ENCODE peak calls at places on chromosome 7, in four cellular contexts. L, X, D and Z are unnamed samples.

GRCh38 chr7:150362989-150363769 is 5.4 kb upstream of the REPIN1 start:
- DNase-seq in L (no peak), X (no peak), D (no peak), Z (no peak)

GRCh38 chr7:47937065-47937687 is 11.1 kb downstream of the PKD1L1 start:
- DNase-seq in L (peak; percentile 68), X (peak; percentile 43), D (no peak), Z (no peak)

GRCh38 chr7:144027070-144027469 is 21.7 kb upstream of the OR2A5 start:
- DNase-seq in L (peak; percentile 30), X (peak; percentile 46), D (no peak), Z (peak; percentile 71)

GRCh38 chr7:31735991-31736982 is 49.3 kb downstream of the PPP1R17 start:
- DNase-seq in L (peak; percentile 21), X (peak; percentile 62), D (no peak), Z (peak; percentile 69)

GRCh38 chr7:29349362-29349761 is 154.8 kb downstream of the CHN2 start:
- DNase-seq in L (no peak), X (no peak), D (no peak), Z (no peak)

GRCh38 chr7:96225251-96225650 is 96.6 kb downstream of the SLC25A13 start:
- DNase-seq in L (no peak), X (no peak), D (no peak), Z (no peak)

GRCh38 chr7:96729795-96730194 is 20.1 kb upstream of the SEM1 start:
- DNase-seq in L (no peak), X (no peak), D (no peak), Z (no peak)

GRCh38 chr7:44188480-44189225 is 586 bp downstream of the GCK start:
- DNase-seq in L (no peak), X (no peak), D (no peak), Z (no peak)

GRCh38 chr7:35908305-35909223 is 107.7 kb downstream of the SEPTIN7 start:
- DNase-seq in L (no peak), X (no peak), D (no peak), Z (no peak)

GRCh38 chr7:116142374-116142773 is 68.0 kb upstream of the TES start:
- DNase-seq in L (no peak), X (no peak), D (no peak), Z (no peak)

GRCh38 chr7:2202901-2203550 is 29.7 kb downstream of the MAD1L1 start:
- DNase-seq in L (no peak), X (no peak), D (no peak), Z (no peak)

GRCh38 chr7:2205036-2205780 is 27.5 kb downstream of the MAD1L1 start:
- DNase-seq in L (no peak), X (no peak), D (no peak), Z (no peak)

GRCh38 chr7:2202361-2202761 is 30.4 kb downstream of the MAD1L1 start:
- DNase-seq in L (no peak), X (no peak), D (peak; percentile 63), Z (no peak)

GRCh38 chr7:2204446-2204845 is 28.3 kb downstream of the MAD1L1 start:
- DNase-seq in L (no peak), X (no peak), D (no peak), Z (no peak)

DNA sequence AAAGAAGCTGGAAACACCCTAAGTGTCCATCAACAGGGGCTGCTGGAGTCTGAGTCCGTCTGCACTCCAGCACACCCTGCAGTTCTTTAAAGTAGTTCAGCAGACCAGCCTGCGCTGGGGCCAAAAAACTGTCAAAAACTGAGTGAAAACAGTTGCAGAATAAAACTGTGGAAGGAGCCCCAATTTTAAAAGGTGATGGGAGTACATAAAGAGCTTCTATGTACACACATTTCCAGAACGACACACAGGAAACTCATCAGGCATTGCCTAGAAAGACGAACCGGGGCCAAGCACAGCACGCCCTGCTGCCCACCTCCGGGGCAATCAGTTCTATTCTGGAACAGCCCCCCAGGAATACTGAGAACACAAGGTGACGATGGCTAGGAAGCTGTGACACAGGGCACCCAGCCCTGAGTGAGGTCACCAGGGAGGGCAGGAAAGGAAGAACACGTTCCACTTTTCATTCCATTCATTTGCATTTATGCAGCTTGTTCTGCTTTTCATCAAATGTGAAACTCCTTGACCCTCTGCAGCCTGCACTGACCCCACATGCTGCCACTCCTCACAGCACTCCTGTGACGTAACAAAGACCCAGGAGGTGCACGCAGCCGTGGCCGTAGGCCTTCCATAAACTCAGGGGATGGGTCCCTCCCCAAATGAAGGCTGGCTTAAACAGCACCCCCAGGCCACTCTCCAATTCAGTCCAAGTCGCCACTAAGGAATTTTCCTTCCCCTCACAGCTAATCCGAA is 29.0 kb downstream of the MAD1L1 start:
- DNase-seq in L (no peak), X (no peak), D (no peak), Z (no peak)
- TF ChIP-seq CTCF in L (no peak), X (no peak), D (no peak), Z (no peak)

DNA sequence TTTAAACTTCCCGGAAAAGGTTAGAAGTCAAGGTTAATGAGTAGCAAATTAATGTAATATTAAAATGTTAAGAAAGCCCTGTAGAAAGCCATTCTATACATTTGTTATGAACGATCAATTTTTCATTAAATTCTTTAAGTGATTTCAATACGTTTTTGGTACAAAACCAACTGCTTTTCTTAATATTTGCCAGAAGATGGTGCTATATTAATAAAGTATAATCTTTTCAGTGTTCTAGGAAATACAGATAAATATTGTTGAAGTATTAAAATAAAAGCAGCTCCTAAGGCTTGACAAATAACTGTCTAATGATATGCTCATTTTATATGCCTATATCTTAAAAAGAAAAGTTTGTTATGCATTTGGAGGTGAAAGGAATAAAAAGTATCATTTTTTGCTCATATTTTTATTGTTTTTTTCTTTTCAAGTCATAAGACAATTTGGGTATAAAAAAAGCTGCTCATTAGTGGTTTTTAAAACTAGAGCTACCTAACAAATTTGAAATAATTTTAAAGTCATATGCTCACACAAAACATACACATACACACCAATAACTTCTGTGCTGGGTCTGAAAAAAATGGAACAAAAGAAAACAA is 130.3 kb upstream of the POT1 start:
- DNase-seq in L (peak; percentile 56), X (peak; percentile 56), D (no peak), Z (peak; percentile 37)
- TF ChIP-seq CTCF in L (peak; percentile 63), X (peak; percentile 22), D (no peak), Z (peak; percentile 33)

GRCh38 chr7:100271716-100272537 is 35.6 kb upstream of the SPDYE3 start:
- DNase-seq in L (peak; percentile 98), X (peak; percentile 95), D (peak; percentile 97), Z (peak; percentile 98)

GRCh38 chr7:100275120-100275519 is 32.4 kb upstream of the SPDYE3 start:
- DNase-seq in L (no peak), X (no peak), D (no peak), Z (no peak)
- TF ChIP-seq CTCF in L (no peak), X (no peak), D (no peak), Z (no peak)

DNA sequence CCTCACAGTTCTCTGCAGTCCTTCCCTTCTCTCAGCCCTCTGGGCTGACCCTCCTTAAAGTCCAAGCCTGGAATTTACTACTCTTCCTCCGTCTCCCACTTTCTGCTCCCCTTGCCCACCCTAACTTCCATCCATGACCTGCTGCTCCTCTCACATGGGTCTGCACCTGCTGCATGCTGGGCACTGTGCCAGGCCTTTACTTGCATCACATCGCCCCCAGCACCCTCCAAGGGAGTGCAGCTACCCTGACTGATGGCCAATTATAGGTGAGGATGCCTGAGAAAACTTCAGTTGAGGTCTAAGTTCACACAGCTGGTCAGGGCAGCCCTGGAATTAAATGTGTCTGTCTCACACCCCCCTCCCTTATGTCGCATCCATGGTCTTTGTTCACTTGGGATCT is 53.6 kb upstream of the ZPBP start:
- DNase-seq in L (no peak), X (no peak), D (no peak), Z (no peak)
- TF ChIP-seq CTCF in L (no peak), X (no peak), D (no peak), Z (no peak)

GRCh38 chr7:94294471-94295131 is 100.1 kb upstream of the COL1A2 start:
- DNase-seq in L (no peak), X (no peak), D (no peak), Z (no peak)

GRCh38 chr7:94297397-94297838 is 97.3 kb upstream of the COL1A2 start:
- DNase-seq in L (no peak), X (peak; percentile 98), D (peak; percentile 94), Z (peak; percentile 94)

GRCh38 chr7:94296886-94297285 is 97.8 kb upstream of the COL1A2 start:
- DNase-seq in L (no peak), X (no peak), D (no peak), Z (no peak)

GRCh38 chr7:94298943-94299342 is 95.8 kb upstream of the COL1A2 start:
- DNase-seq in L (no peak), X (peak; percentile 59), D (no peak), Z (peak; percentile 86)

GRCh38 chr7:94295805-94296204 is 98.9 kb upstream of the COL1A2 start:
- DNase-seq in L (no peak), X (peak; percentile 88), D (no peak), Z (peak; percentile 92)
- TF ChIP-seq CTCF in L (no peak), X (peak; percentile 67), D (peak; percentile 21), Z (peak; percentile 68)

DNA sequence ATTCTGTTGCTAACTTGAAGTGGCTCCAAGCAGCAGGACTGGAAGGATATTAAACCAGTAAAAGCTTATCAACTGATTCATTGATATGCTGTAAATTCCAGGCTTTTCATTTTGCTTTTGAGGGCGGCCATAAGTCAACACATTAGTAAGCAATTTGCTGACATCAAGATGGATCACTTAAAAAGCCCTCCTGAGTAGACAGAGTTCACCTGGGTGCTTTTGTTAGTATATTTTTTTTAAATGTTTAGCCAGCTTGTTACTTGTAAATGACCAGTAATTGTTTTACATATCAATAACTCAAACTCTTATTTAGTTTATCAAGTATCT is 26.5 kb downstream of the RNF32 start:
- DNase-seq in L (no peak), X (no peak), D (no peak), Z (no peak)
- TF ChIP-seq CTCF in L (no peak), X (no peak), D (no peak), Z (no peak)

GRCh38 chr7:151987748-151988529 is 31.7 kb downstream of the GALNTL5 start:
- DNase-seq in L (no peak), X (peak; percentile 56), D (no peak), Z (peak; percentile 76)

GRCh38 chr7:151982806-151983205 is 26.6 kb downstream of the GALNTL5 start:
- DNase-seq in L (no peak), X (no peak), D (no peak), Z (no peak)

GRCh38 chr7:151990567-151990966 is 34.3 kb downstream of the GALNTL5 start:
- DNase-seq in L (no peak), X (peak; percentile 14), D (no peak), Z (peak; percentile 15)

GRCh38 chr7:151981223-151981622 is 25.0 kb downstream of the GALNTL5 start:
- DNase-seq in L (no peak), X (no peak), D (no peak), Z (no peak)

GRCh38 chr7:151984612-151985011 is 28.4 kb downstream of the GALNTL5 start:
- DNase-seq in L (no peak), X (no peak), D (no peak), Z (no peak)
- TF ChIP-seq CTCF in L (no peak), X (no peak), D (no peak), Z (no peak)

GRCh38 chr7:2040201-2040892 is 192.4 kb downstream of the MAD1L1 start:
- DNase-seq in L (no peak), X (no peak), D (no peak), Z (no peak)

GRCh38 chr7:2038876-2039728 is 193.6 kb downstream of the MAD1L1 start:
- DNase-seq in L (no peak), X (no peak), D (no peak), Z (peak; percentile 23)

GRCh38 chr7:2041496-2042367 is 191.0 kb downstream of the MAD1L1 start:
- DNase-seq in L (no peak), X (no peak), D (no peak), Z (no peak)

GRCh38 chr7:2042650-2043049 is 190.1 kb downstream of the MAD1L1 start:
- DNase-seq in L (no peak), X (no peak), D (no peak), Z (no peak)

GRCh38 chr7:2040893-2041270 is 191.9 kb downstream of the MAD1L1 start:
- DNase-seq in L (no peak), X (no peak), D (no peak), Z (no peak)
- TF ChIP-seq CTCF in L (no peak), X (no peak), D (no peak), Z (no peak)